ENCODE peak calls at places on chromosome 14, in ten cellular contexts. W is LHCN-M2, D is T-cell, X is NCI-H460, J is mesendoderm, A is retinal pigment epithelial cell, P is neural progenitor cell, E is NCI-H510A treated with DMSO at 0.1 percent for 48 hours, T is psoas muscle, V is NCI-H1417. Y is an unnamed sample.

GRCh38 chr14:22838631-22839041 is 2.3 kb downstream of the MMP14 start:
- DNase-seq in W (peak), D (no peak), X (no peak), J (peak), A (no peak), P (no peak), E (no peak), T (no peak), V (no peak), Y (no peak)

GRCh38 chr14:33026850-33027420 is 88.3 kb downstream of the NPAS3 start:
- DNase-seq in W (peak), D (no peak), X (no peak), J (no peak), A (peak), P (no peak), E (no peak), T (no peak), V (no peak), Y (no peak)

GRCh38 chr14:61296707-61297502 is 15.8 kb upstream of the TMEM30B start:
- DNase-seq in W (peak), D (no peak), X (peak), J (peak), A (no peak), P (no peak), E (peak), T (no peak), V (peak), Y (peak)

GRCh38 chr14:102980409-102980810 is 57.9 kb downstream of the AMN start:
- DNase-seq in W (no peak), D (no peak), X (no peak), J (no peak), A (no peak), P (no peak), E (no peak), T (no peak), V (no peak), Y (no peak)

GRCh38 chr14:36054353-36055051 is 122.0 kb downstream of the PTCSC3 start:
- DNase-seq in W (no peak), D (no peak), X (no peak), J (no peak), A (no peak), P (no peak), E (no peak), T (no peak), V (no peak), Y (no peak)

GRCh38 chr14:61533513-61534255 is 161.6 kb upstream of the HIF1A start:
- DNase-seq in W (no peak), D (no peak), X (no peak), J (no peak), A (no peak), P (no peak), E (no peak), T (no peak), V (no peak), Y (no peak)

GRCh38 chr14:68631691-68632590 is 160.9 kb downstream of the ZFP36L1 start:
- DNase-seq in W (no peak), D (no peak), X (no peak), J (no peak), A (no peak), P (no peak), E (no peak), T (no peak), V (no peak), Y (no peak)

GRCh38 chr14:22265319-22266140 is 323.5 kb downstream of the DAD1 start:
- DNase-seq in W (no peak), D (no peak), X (no peak), J (peak), A (no peak), P (peak), E (no peak), T (no peak), V (no peak), Y (no peak)

GRCh38 chr14:54606178-54606577 is 39.2 kb downstream of the SAMD4A start:
- DNase-seq in W (peak), D (no peak), X (no peak), J (peak), A (peak), P (peak), E (no peak), T (no peak), V (no peak), Y (no peak)

GRCh38 chr14:21527320-21527679 is 1.2 kb upstream of the SALL2 start:
- DNase-seq in W (no peak), D (no peak), X (no peak), J (no peak), A (no peak), P (no peak), E (no peak), T (no peak), V (no peak), Y (no peak)

GRCh38 chr14:104595116-104595675 is 9.4 kb downstream of the TMEM179 start:
- DNase-seq in W (no peak), D (no peak), X (no peak), J (no peak), A (no peak), P (no peak), E (no peak), T (peak), V (no peak), Y (no peak)

GRCh38 chr14:25396128-25396527 is 346.2 kb upstream of the STXBP6 start:
- DNase-seq in W (no peak), D (no peak), X (no peak), J (no peak), A (no peak), P (no peak), E (no peak), T (no peak), V (no peak), Y (no peak)

GRCh38 chr14:98177551-98177950 is 1094.4 kb downstream of the BCL11B start:
- DNase-seq in W (no peak), D (no peak), X (no peak), J (no peak), A (no peak), P (no peak), E (no peak), T (no peak), V (no peak), Y (peak)

GRCh38 chr14:30283822-30284446 is 275.0 kb upstream of the G2E3 start:
- DNase-seq in W (peak), D (no peak), X (peak), J (peak), A (no peak), P (peak), E (peak), T (no peak), V (peak), Y (peak)

Y was measured in activated naive CD4-positive, alpha-beta T cell treated with anti-CD3 and anti-CD28 coated beads for 36 hours.